ENCODE peak calls at places on chromosomes 16 and 17, in eight cellular contexts. H is BJ; M is body of pancreas; Y is SK-N-SH; J is heart right ventricle; I is CD8-positive, alpha-beta T cell; C is adipocyte; K is cardiac muscle cell. S is an unnamed sample.
A peak's percentile ranks its signal among the peaks of the same experiment; 100 is the strongest.

GRCh38 chr16:57700801-57701551 is 6.4 kb downstream of the DRC7 start:
- DNase-seq in K (peak; percentile 6), I (no peak), J (no peak), M (no peak), C (no peak), Y (no peak), H (no peak), S (peak; percentile 51)

GRCh38 chr17:70080541-70081347 is 5.7 kb downstream of the KCNJ16 start:
- DNase-seq in K (peak; percentile 70), C (peak; percentile 72), J (no peak), Y (no peak), M (no peak), I (no peak), H (peak; percentile 11), S (no peak)

GRCh38 chr16:13118091-13118490 is 216.7 kb downstream of the SHISA9 start:
- DNase-seq in C (no peak), M (no peak), J (no peak), Y (no peak), K (no peak), H (no peak), I (no peak), S (no peak)

GRCh38 chr16:83730812-83731211 is 77.0 kb upstream of the HSBP1 start:
- DNase-seq in J (no peak), Y (no peak), M (no peak), C (no peak), K (no peak), H (no peak), I (no peak), S (no peak)

GRCh38 chr17:16652847-16653366 is 743 bp downstream of the ZNF624 start:
- DNase-seq in H (no peak), C (no peak), Y (no peak), I (no peak), J (no peak), K (no peak), M (no peak), S (no peak)

GRCh38 chr16:11957591-11958395 is 7.2 kb upstream of the TNFRSF17 start:
- DNase-seq in I (no peak), K (no peak), Y (no peak), C (no peak), J (no peak), M (no peak), H (no peak), S (no peak)

GRCh38 chr17:44828919-44829557 is 1.0 kb downstream of the GJC1 start:
- DNase-seq in I (no peak), M (no peak), J (no peak), K (peak; percentile 45), C (peak; percentile 64), H (no peak), Y (no peak), S (no peak)

GRCh38 chr16:87845213-87845612 is 24.1 kb downstream of the SLC7A5 start:
- DNase-seq in K (no peak), I (no peak), Y (no peak), H (no peak), M (no peak), J (no peak), C (no peak), S (no peak)

GRCh38 chr16:26137956-26138355 is 446.2 kb downstream of the HS3ST4 start:
- DNase-seq in Y (no peak), M (no peak), I (no peak), K (no peak), C (no peak), J (no peak), H (no peak), S (no peak)

GRCh38 chr16:468072-468821 is 42.8 kb downstream of the RAB11FIP3 start:
- DNase-seq in J (no peak), I (no peak), C (no peak), Y (no peak), K (no peak), M (no peak), H (no peak), S (no peak)

GRCh38 chr16:13892301-13892700 is 27.7 kb upstream of the ERCC4 start:
- DNase-seq in J (no peak), K (no peak), I (no peak), H (no peak), M (no peak), C (no peak), Y (no peak), S (no peak)

GRCh38 chr17:4607773-4608187 is 23.5 kb downstream of the SMTNL2 start:
- DNase-seq in C (peak; percentile 60), M (peak; percentile 62), H (no peak), Y (no peak), K (peak; percentile 89), I (no peak), J (peak; percentile 82), S (peak; percentile 83)

GRCh38 chr17:80414803-80415625 is at the start of gene ENDOV:
- DNase-seq in C (peak; percentile 99), M (peak; percentile 95), H (peak; percentile 29), J (peak; percentile 97), Y (peak; percentile 100), K (peak; percentile 96), I (peak; percentile 96), S (peak; percentile 96)

GRCh38 chr17:82602487-82602886 is 45.8 kb downstream of the WDR45B start:
- DNase-seq in K (no peak), M (no peak), C (no peak), H (no peak), Y (peak; percentile 39), J (no peak), I (no peak), S (no peak)
- H3K36me3 ChIP-seq in K (peaks cover 32% of the 10 kb centered on the region), M (peaks cover 13% of the 10 kb centered on the region), C (peaks cover 59% of the 10 kb centered on the region), H (peaks cover 34% of the 10 kb centered on the region), Y (peaks cover 68% of the 10 kb centered on the region), J (peaks cover 20% of the 10 kb centered on the region), I (peaks cover 39% of the 10 kb centered on the region), S (no peaks in the 10 kb centered on the region)

GRCh38 chr17:43200127-43200526 is 11.5 kb upstream of the TMEM106A start:
- DNase-seq in J (no peak), K (peak; percentile 21), M (no peak), C (no peak), I (no peak), Y (no peak), H (no peak), S (no peak)

GRCh38 chr17:43199633-43200032 is 12.0 kb upstream of the TMEM106A start:
- DNase-seq in K (no peak), Y (no peak), H (no peak), I (no peak), C (no peak), M (no peak), J (no peak), S (no peak)
- H3K36me3 ChIP-seq in K (peaks cover 74% of the 10 kb centered on the region), Y (peaks cover 53% of the 10 kb centered on the region), H (peaks cover 45% of the 10 kb centered on the region), I (peaks cover 71% of the 10 kb centered on the region), C (peaks cover 98% of the 10 kb centered on the region), M (peaks cover 51% of the 10 kb centered on the region), J (peaks cover 99% of the 10 kb centered on the region), S (peaks cover 12% of the 10 kb centered on the region)

GRCh38 chr16:81040837-81041236 is 5.2 kb downstream of the ATMIN start:
- DNase-seq in I (no peak), C (no peak), J (no peak), M (no peak), H (no peak), Y (no peak), K (no peak), S (no peak)

GRCh38 chr16:81036751-81037350 is 1.2 kb downstream of the ATMIN start:
- DNase-seq in Y (peak; percentile 25), H (no peak), C (peak; percentile 27), M (no peak), J (peak; percentile 55), K (no peak), I (no peak), S (peak; percentile 17)

GRCh38 chr16:81035975-81036750 is 521 bp downstream of the ATMIN start:
- DNase-seq in I (peak; percentile 55), C (peak; percentile 64), H (no peak), M (peak; percentile 33), J (peak; percentile 12), Y (peak; percentile 80), K (peak; percentile 24), S (peak; percentile 67)

GRCh38 chr16:81029930-81030604 is 5.6 kb upstream of the ATMIN start:
- DNase-seq in K (no peak), M (no peak), C (no peak), H (no peak), J (no peak), I (no peak), Y (no peak), S (no peak)

DNA sequence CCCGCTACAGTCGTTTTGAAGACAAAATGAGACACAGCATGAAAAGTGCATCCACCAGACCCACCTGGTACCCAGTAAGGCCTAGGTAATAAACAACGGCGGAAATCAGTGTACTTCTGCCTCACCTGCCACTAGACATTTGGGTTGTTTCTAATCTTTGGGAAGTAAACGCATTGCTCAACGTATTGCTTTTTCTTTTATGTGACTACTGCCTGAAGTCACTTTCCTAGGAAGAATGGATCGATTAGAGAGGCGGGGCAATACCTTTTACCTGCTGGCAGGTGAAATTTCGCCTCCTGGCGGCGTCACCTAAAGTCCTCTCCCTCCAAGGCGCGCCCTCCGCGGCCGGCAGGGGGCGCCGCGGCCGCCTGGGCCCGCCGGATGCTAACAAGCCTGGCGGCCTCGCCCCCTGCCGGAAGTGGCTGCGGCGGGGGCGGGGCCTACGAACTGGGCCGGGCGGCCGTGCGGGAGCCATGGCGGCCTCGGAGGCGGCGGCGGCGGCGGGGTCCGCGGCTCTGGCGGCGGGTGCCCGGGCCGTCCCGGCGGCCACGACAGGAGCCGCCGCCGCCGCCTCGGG is at the start of gene ATMIN:
- DNase-seq in I (peak; percentile 87), M (peak; percentile 93), K (peak; percentile 90), J (peak; percentile 76), C (peak; percentile 96), Y (peak; percentile 98), H (peak; percentile 9), S (peak; percentile 97)
- H3K36me3 ChIP-seq in I (no peaks in the 10 kb centered on the region), M (no peaks in the 10 kb centered on the region), K (no peaks in the 10 kb centered on the region), J (no peaks in the 10 kb centered on the region), C (no peaks in the 10 kb centered on the region), Y (peaks cover 13% of the 10 kb centered on the region), H (no peaks in the 10 kb centered on the region), S (no peaks in the 10 kb centered on the region)

GRCh38 chr17:37425268-37425667 is 18.6 kb downstream of the TADA2A start:
- DNase-seq in J (no peak), Y (no peak), M (no peak), I (no peak), H (no peak), C (no peak), K (no peak), S (no peak)

GRCh38 chr17:37417852-37418251 is 11.2 kb downstream of the TADA2A start:
- DNase-seq in I (no peak), C (no peak), K (no peak), J (no peak), Y (no peak), H (no peak), M (no peak), S (no peak)

GRCh38 chr17:37429039-37429438 is 22.4 kb downstream of the TADA2A start:
- DNase-seq in J (no peak), I (no peak), C (no peak), K (no peak), H (no peak), Y (no peak), M (no peak), S (no peak)

DNA sequence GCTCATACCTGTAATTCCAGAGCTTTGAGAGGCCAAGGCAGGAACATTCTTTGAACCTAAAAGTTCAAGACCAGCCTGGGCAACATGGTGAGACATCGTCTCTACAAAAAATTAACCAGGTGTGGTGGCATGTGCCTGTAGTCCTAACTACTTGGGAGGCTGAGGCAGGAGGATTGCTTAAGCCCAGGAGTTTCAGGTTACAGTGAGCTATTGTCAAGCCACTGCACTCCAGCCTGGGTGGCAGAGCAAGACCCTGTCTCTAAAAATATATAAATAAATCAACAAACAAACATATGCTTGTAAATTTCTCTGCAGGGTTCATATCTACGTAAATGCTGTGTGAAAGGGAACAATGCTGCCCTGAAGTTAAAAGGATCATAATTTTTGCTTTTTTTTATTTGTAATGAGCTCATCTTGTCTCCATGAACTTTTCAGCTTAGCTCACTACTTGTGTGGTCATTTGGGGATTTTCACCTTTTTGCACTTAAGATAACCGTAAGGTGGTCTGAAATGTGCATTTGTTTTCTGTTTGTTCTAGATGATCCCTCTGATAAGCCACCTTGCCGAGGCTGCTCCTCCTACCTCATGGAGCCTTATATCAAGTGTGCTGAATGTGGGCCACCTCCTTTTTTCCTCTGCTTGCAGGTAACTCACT is 16.4 kb downstream of the TADA2A start:
- DNase-seq in J (no peak), Y (no peak), I (no peak), K (no peak), C (no peak), H (no peak), M (no peak), S (no peak)
- H3K36me3 ChIP-seq in J (peaks cover 53% of the 10 kb centered on the region), Y (peaks cover 18% of the 10 kb centered on the region), I (peaks cover 15% of the 10 kb centered on the region), K (peaks cover 31% of the 10 kb centered on the region), C (peaks cover 71% of the 10 kb centered on the region), H (peaks cover 7% of the 10 kb centered on the region), M (peaks cover 13% of the 10 kb centered on the region), S (peaks cover 6% of the 10 kb centered on the region)

S was measured in hepatocyte.